ENCODE peak calls at places on chromosomes 12 and 14, in seven cellular contexts. C is stimulated activated CD8-positive, alpha-beta memory T cell treated with anti-CD3 and anti-CD28 coated beads, Interleukin-12 subunit alpha, Interleukin-12 subunit beta, amount 100 ng/mL, for 4 hours; F is frontal cortex; P is NCI-H460; Z is PC-3; B is effector memory CD4-positive, alpha-beta T cell; G is effector memory CD8-positive, alpha-beta T cell. Q is an unnamed sample.

GRCh38 chr12:123031171-123031845 is 50.8 kb downstream of the ARL6IP4 start:
- DNase-seq in C (no peak), F (no peak), P (no peak), Z (no peak), B (no peak), G (no peak), Q (no peak)

GRCh38 chr12:25155031-25155576 is 39.9 kb downstream of the DNAI7 start:
- DNase-seq in C (no peak), F (peak), P (peak), Z (peak), B (no peak), G (no peak), Q (peak)

GRCh38 chr14:105505101-105505500 is 14.1 kb downstream of the TEDC1 start:
- DNase-seq in C (no peak), F (no peak), P (no peak), Z (no peak), B (no peak), G (no peak), Q (no peak)

GRCh38 chr12:50618864-50619609 is 114.3 kb downstream of the DIP2B start:
- DNase-seq in C (no peak), F (no peak), P (peak), Z (peak), B (no peak), G (no peak), Q (peak)

GRCh38 chr12:25771062-25771461 is 187.4 kb upstream of the RASSF8 start:
- DNase-seq in C (no peak), F (no peak), P (no peak), Z (peak), B (no peak), G (no peak), Q (no peak)

GRCh38 chr14:104770851-104771272 is 17.9 kb downstream of the SIVA1 start:
- DNase-seq in C (no peak), F (no peak), P (no peak), Z (peak), B (no peak), G (no peak), Q (peak)

GRCh38 chr14:31207287-31207745 is 277 bp downstream of the HECTD1 start:
- DNase-seq in C (no peak), F (no peak), P (no peak), Z (no peak), B (no peak), G (no peak), Q (no peak)

GRCh38 chr12:42090899-42091298 is 53.8 kb downstream of the GXYLT1 start:
- DNase-seq in C (no peak), F (no peak), P (no peak), Z (peak), B (no peak), G (no peak), Q (peak)

GRCh38 chr12:93237235-93237915 is 140.3 kb upstream of the NUDT4 start:
- DNase-seq in C (no peak), F (no peak), P (no peak), Z (no peak), B (no peak), G (no peak), Q (no peak)

GRCh38 chr14:104794641-104795467 is 694 bp downstream of the AKT1 start:
- DNase-seq in C (no peak), F (peak), P (no peak), Z (peak), B (no peak), G (no peak), Q (peak)

Q was measured in ELR.